ENCODE peak calls at places on chromosomes 2 and 18, in four cellular contexts. Z, P, X and H are unnamed samples.

GRCh38 chr2:213806125-213806726 is 522.0 kb downstream of the SPAG16 start:
- DNase-seq in Z (no peak), X (no peak), P (no peak), H (no peak)

GRCh38 chr2:161972866-161973265 is 101.1 kb downstream of the DPP4 start:
- DNase-seq in X (no peak), Z (no peak), P (no peak), H (no peak)

GRCh38 chr18:23835076-23835475 is 145.8 kb downstream of the LAMA3 start:
- DNase-seq in Z (no peak), P (no peak), X (peak), H (no peak)

GRCh38 chr2:47984041-47984440 is 77.7 kb upstream of the FBXO11 start:
- DNase-seq in Z (no peak), X (no peak), P (no peak), H (no peak)

GRCh38 chr2:158325031-158325781 is 131.3 kb downstream of the CCDC148 start:
- DNase-seq in Z (no peak), P (no peak), X (no peak), H (no peak)

GRCh38 chr2:100403722-100404121 is 13.7 kb downstream of the CHST10 start:
- DNase-seq in Z (no peak), X (no peak), P (no peak), H (no peak)

GRCh38 chr2:31420936-31421335 is 6.4 kb upstream of the XDH start:
- DNase-seq in Z (no peak), X (no peak), P (no peak), H (no peak)

GRCh38 chr2:17793293-17793692 is 23.0 kb upstream of the MSGN1 start:
- DNase-seq in Z (no peak), X (no peak), P (no peak), H (no peak)

GRCh38 chr18:68394705-68395104 is 320.2 kb downstream of the TMX3 start:
- DNase-seq in P (no peak), X (no peak), Z (no peak), H (no peak)

GRCh38 chr2:5367321-5367720 is 324.9 kb upstream of the SOX11 start:
- DNase-seq in X (no peak), Z (no peak), P (no peak), H (no peak)

GRCh38 chr2:106053116-106053515 is 141.0 kb downstream of the UXS1 start:
- DNase-seq in P (no peak), X (no peak), Z (no peak), H (no peak)

GRCh38 chr2:173086518-173087213 is 11.0 kb downstream of the MAP3K20 start:
- DNase-seq in Z (no peak), P (no peak), X (no peak), H (no peak)

GRCh38 chr2:151357359-151357758 is at the start of gene TNFAIP6:
- DNase-seq in X (no peak), P (no peak), Z (no peak), H (no peak)

GRCh38 chr2:37466533-37467230 is 122.3 kb downstream of the QPCT start:
- DNase-seq in X (no peak), Z (no peak), P (no peak), H (no peak)

GRCh38 chr2:8469709-8470493 is 212.0 kb upstream of the ID2 start:
- DNase-seq in X (no peak), P (no peak), Z (no peak), H (peak)

GRCh38 chr2:14778015-14778414 is 145.5 kb downstream of the LRATD1 start:
- DNase-seq in P (no peak), Z (no peak), X (no peak), H (no peak)

GRCh38 chr2:211049321-211050018 is 493.1 kb downstream of the CPS1 start:
- DNase-seq in X (no peak), P (no peak), Z (no peak), H (no peak)

GRCh38 chr2:137002911-137003310 is 237.6 kb downstream of the THSD7B start:
- DNase-seq in P (no peak), X (no peak), Z (no peak), H (no peak)

GRCh38 chr2:160387558-160388262 is 105.9 kb downstream of the RBMS1 start:
- DNase-seq in X (no peak), P (peak), Z (no peak), H (peak)

GRCh38 chr2:191612496-191612895 is 65.4 kb upstream of the NABP1 start:
- DNase-seq in Z (no peak), P (no peak), X (no peak), H (no peak)

GRCh38 chr2:31335921-31336570 is 78.5 kb downstream of the XDH start:
- DNase-seq in P (no peak), Z (no peak), X (no peak), H (no peak)

GRCh38 chr2:26875083-26875634 is 27.2 kb downstream of the DPYSL5 start:
- DNase-seq in Z (no peak), P (no peak), X (no peak), H (no peak)

GRCh38 chr2:102141915-102142828 is at the start of gene IL1R1:
- DNase-seq in P (peak), Z (no peak), X (peak), H (peak)

GRCh38 chr2:13884271-13884976 is 748.1 kb upstream of the LRATD1 start:
- DNase-seq in Z (no peak), P (no peak), X (no peak), H (no peak)

GRCh38 chr2:182911813-182912517 is 45.5 kb upstream of the FRZB start:
- DNase-seq in P (no peak), X (no peak), Z (no peak), H (no peak)

GRCh38 chr2:57141269-57141668 is 905.3 kb upstream of the VRK2 start:
- DNase-seq in P (no peak), X (no peak), Z (no peak), H (no peak)

GRCh38 chr2:197793456-197793855 is 8.3 kb upstream of the BOLL start:
- DNase-seq in X (no peak), Z (no peak), P (no peak), H (no peak)

GRCh38 chr18:62420513-62421209 is 95.6 kb downstream of the TNFRSF11A start:
- DNase-seq in X (no peak), Z (peak), P (peak), H (no peak)

GRCh38 chr2:217972037-217972436 is 30.8 kb downstream of the TNS1 start:
- DNase-seq in Z (no peak), P (no peak), X (no peak), H (peak)

GRCh38 chr2:80126596-80127189 is 177.9 kb downstream of the LRRTM1 start:
- DNase-seq in Z (no peak), P (no peak), X (no peak), H (no peak)

GRCh38 chr2:128440666-128441340 is 122.1 kb upstream of the HS6ST1 start:
- DNase-seq in Z (no peak), P (no peak), X (peak), H (peak)

DNA sequence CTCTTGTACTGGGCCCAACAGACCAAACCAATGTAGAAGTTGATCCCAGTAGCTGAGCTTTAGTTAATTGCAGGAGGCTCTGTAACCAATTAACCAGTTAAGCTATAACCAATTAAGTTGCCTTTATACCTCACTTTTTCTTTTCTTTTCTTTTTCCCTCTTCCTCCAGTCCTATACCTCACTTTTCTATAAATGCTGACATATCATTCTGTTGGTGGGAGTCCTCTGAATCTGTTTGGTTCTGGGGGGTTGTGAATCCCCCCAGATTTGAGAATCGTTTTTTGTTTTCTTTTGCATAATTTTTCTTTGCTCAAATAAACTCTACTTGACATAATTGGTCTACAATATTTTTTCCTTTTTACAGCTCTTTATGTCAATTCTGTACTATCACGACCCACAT is 38.1 kb upstream of the ACMSD start:
- DNase-seq in X (no peak), P (no peak), Z (no peak), H (no peak)
- TF ChIP-seq POLR2AphosphoS5 in X (no peak), P (no peak), Z (no peak), H (no peak)

GRCh38 chr2:85718006-85718391 is 23.8 kb downstream of the GNLY start:
- DNase-seq in P (no peak), Z (no peak), X (no peak), H (no peak)
- TF ChIP-seq POLR2AphosphoS5 in P (no peak), Z (no peak), X (no peak), H (no peak)

GRCh38 chr2:45836316-45836715 is 184.8 kb downstream of the PRKCE start:
- DNase-seq in Z (no peak), P (no peak), X (no peak), H (no peak)

GRCh38 chr2:45834858-45835257 is 183.4 kb downstream of the PRKCE start:
- DNase-seq in Z (no peak), P (no peak), X (no peak), H (no peak)

GRCh38 chr2:45834372-45834771 is 182.9 kb downstream of the PRKCE start:
- DNase-seq in X (no peak), P (no peak), Z (no peak), H (no peak)

GRCh38 chr2:45837812-45838341 is 186.4 kb downstream of the PRKCE start:
- DNase-seq in Z (no peak), X (no peak), P (no peak), H (no peak)

GRCh38 chr2:45836740-45837139 is 185.3 kb downstream of the PRKCE start:
- DNase-seq in Z (no peak), P (no peak), X (no peak), H (no peak)
- TF ChIP-seq POLR2AphosphoS5 in Z (no peak), P (no peak), X (peak), H (no peak)

DNA sequence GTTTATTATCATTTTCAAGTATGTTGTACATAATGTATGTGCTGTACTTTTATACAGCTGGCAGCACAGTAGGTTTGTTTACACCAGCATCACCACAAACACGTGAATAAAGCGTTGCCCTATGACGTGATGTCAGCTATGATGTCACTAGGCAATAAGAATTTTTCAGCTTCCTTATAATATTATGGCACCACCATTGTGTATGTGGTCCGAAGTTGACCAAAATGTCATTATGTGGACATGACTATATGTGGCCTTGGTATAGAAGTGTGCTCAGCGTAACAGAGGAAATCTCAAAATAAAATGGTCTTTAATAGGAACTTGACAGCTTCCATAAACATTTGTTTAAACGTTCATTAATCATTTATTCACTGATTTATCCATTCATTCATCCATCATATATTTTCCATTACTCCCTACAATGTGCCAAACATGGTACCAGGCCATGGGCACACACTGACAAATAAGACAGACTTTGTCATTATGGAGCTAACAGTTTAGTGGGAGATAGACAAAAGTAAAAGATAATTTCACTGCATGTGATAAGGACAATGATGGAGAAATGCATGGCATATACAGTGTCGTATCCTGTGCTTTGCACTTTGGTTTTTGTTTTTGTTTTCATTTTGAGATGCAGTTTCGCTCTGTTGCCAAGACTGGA is 15.0 kb upstream of the DGUOK start:
- DNase-seq in Z (no peak), X (no peak), P (no peak), H (no peak)
- TF ChIP-seq POLR2AphosphoS5 in Z (no peak), X (no peak), P (no peak), H (no peak)

GRCh38 chr2:231199219-231199618 is 788 bp downstream of the ARMC9 start:
- DNase-seq in Z (no peak), P (no peak), X (no peak), H (no peak)
- TF ChIP-seq POLR2AphosphoS5 in Z (no peak), P (peak), X (no peak), H (no peak)

GRCh38 chr2:222651721-222652420 is 4.0 kb downstream of the FARSB start:
- DNase-seq in X (no peak), P (no peak), Z (no peak), H (no peak)

GRCh38 chr2:222655406-222655747 is 515 bp downstream of the FARSB start:
- DNase-seq in X (no peak), Z (no peak), P (no peak), H (no peak)

GRCh38 chr2:222653280-222653679 is 2.6 kb downstream of the FARSB start:
- DNase-seq in Z (no peak), P (no peak), X (no peak), H (no peak)

GRCh38 chr2:222649801-222650200 is 6.1 kb downstream of the FARSB start:
- DNase-seq in X (no peak), P (no peak), Z (no peak), H (no peak)

DNA sequence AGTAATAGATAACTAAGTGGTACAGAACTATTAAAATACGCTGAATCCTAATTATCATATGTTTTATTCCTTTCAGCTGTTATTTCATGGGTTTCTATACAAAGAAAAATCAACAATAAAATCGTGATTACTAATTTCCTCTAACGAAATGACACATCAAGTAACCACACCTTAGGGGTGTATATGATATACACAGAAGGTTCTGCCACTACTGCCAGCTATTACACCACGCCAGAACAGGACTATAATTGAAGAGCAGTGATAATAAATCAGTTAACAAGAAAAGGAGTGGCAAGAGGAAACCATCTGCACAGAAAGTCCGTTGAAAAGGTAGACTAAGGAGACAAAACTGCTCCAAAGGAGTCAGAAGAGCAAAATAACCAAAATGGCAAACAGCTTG is 3.0 kb downstream of the FARSB start:
- DNase-seq in X (no peak), P (no peak), Z (no peak), H (no peak)
- TF ChIP-seq POLR2AphosphoS5 in X (no peak), P (peak), Z (no peak), H (no peak)